ENCODE peak calls at places on chromosomes 5 and 9, in four cellular contexts. Y is A549, O is K562, N is HepG2. S is an unnamed sample.

GRCh38 chr5:76384705-76385104 is 18.4 kb upstream of the IQGAP2 start:
- DNase-seq in Y (no peak), O (no peak), N (no peak), S (no peak)

GRCh38 chr9:84218322-84218721 is 122.2 kb downstream of the SLC28A3 start:
- DNase-seq in Y (no peak), O (no peak), N (no peak), S (no peak)

GRCh38 chr5:60161340-60161934 is 267.9 kb upstream of the PDE4D start:
- DNase-seq in Y (peak), O (no peak), N (peak), S (no peak)

GRCh38 chr5:1830571-1831228 is 29.5 kb downstream of the NDUFS6 start:
- DNase-seq in Y (no peak), O (no peak), N (no peak), S (no peak)

GRCh38 chr9:78756813-78757510 is 460.0 kb downstream of the PSAT1 start:
- DNase-seq in Y (no peak), O (no peak), N (no peak), S (no peak)

GRCh38 chr9:32265037-32265436 is 119.4 kb upstream of the ACO1 start:
- DNase-seq in Y (no peak), O (no peak), N (no peak), S (no peak)

GRCh38 chr5:59133801-59134261 is 551.0 kb downstream of the RAB3C start:
- DNase-seq in Y (peak), O (no peak), N (no peak), S (no peak)

GRCh38 chr5:40401965-40402364 is 277.8 kb upstream of the PTGER4 start:
- DNase-seq in Y (peak), O (no peak), N (no peak), S (no peak)

GRCh38 chr5:84622485-84622884 is 237.8 kb upstream of the EDIL3 start:
- DNase-seq in Y (no peak), O (no peak), N (no peak), S (no peak)

GRCh38 chr5:178642351-178642909 is 15.6 kb upstream of the CLK4 start:
- DNase-seq in Y (no peak), O (no peak), N (no peak), S (no peak)

GRCh38 chr5:8944005-8944404 is 601.9 kb downstream of the SEMA5A start:
- DNase-seq in Y (no peak), O (no peak), N (no peak), S (no peak)

GRCh38 chr9:124220551-124221451 is 36.9 kb upstream of the NEK6 start:
- DNase-seq in Y (peak), O (no peak), N (peak), S (no peak)

GRCh38 chr5:14741721-14742426 is 77.4 kb downstream of the OTULIN start:
- DNase-seq in Y (no peak), O (no peak), N (no peak), S (no peak)

GRCh38 chr9:110088099-110088498 is 119.9 kb downstream of the C9orf152 start:
- DNase-seq in Y (peak), O (no peak), N (no peak), S (no peak)

GRCh38 chr9:116870566-116870965 is 183.5 kb downstream of the TRIM32 start:
- DNase-seq in Y (peak), O (no peak), N (peak), S (peak)

GRCh38 chr5:68343421-68343826 is 127.9 kb downstream of the PIK3R1 start:
- DNase-seq in Y (peak), O (peak), N (no peak), S (no peak)

GRCh38 chr9:134693011-134693410 is 51.4 kb downstream of the COL5A1 start:
- DNase-seq in Y (no peak), O (no peak), N (no peak), S (no peak)

GRCh38 chr5:174723315-174723978 is 935 bp upstream of the MSX2 start:
- DNase-seq in Y (no peak), O (no peak), N (no peak), S (no peak)

GRCh38 chr5:76503929-76504328 is 100.8 kb downstream of the IQGAP2 start:
- DNase-seq in Y (no peak), O (no peak), N (peak), S (no peak)

GRCh38 chr9:4821133-4821532 is 28.4 kb downstream of the RCL1 start:
- DNase-seq in Y (no peak), O (no peak), N (no peak), S (no peak)

GRCh38 chr9:109401169-109401989 is 80.5 kb upstream of the EPB41L4B start:
- DNase-seq in Y (peak), O (peak), N (peak), S (peak)

GRCh38 chr9:121883281-121884056 is 209.6 kb downstream of the TTLL11 start:
- DNase-seq in Y (no peak), O (no peak), N (no peak), S (no peak)

GRCh38 chr5:124645396-124645795 is 101.0 kb downstream of the ZNF608 start:
- DNase-seq in Y (no peak), O (no peak), N (no peak), S (no peak)

GRCh38 chr9:20066120-20066519 is 277.3 kb upstream of the SLC24A2 start:
- DNase-seq in Y (no peak), O (no peak), N (no peak), S (no peak)

GRCh38 chr5:140018517-140018916 is 24.6 kb downstream of the NRG2 start:
- DNase-seq in Y (no peak), O (no peak), N (no peak), S (no peak)

GRCh38 chr5:119055267-119055666 is 15.6 kb upstream of the DMXL1 start:
- DNase-seq in Y (peak), O (no peak), N (no peak), S (no peak)

GRCh38 chr9:130523921-130524320 is 55.5 kb upstream of the FUBP3 start:
- DNase-seq in Y (no peak), O (no peak), N (no peak), S (peak)

GRCh38 chr5:134551891-134552290 is 26.4 kb downstream of the JADE2 start:
- DNase-seq in Y (no peak), O (no peak), N (no peak), S (no peak)

GRCh38 chr5:80653497-80653896 is 955 bp upstream of the MSH3 start:
- DNase-seq in Y (no peak), O (peak), N (no peak), S (no peak)

DNA sequence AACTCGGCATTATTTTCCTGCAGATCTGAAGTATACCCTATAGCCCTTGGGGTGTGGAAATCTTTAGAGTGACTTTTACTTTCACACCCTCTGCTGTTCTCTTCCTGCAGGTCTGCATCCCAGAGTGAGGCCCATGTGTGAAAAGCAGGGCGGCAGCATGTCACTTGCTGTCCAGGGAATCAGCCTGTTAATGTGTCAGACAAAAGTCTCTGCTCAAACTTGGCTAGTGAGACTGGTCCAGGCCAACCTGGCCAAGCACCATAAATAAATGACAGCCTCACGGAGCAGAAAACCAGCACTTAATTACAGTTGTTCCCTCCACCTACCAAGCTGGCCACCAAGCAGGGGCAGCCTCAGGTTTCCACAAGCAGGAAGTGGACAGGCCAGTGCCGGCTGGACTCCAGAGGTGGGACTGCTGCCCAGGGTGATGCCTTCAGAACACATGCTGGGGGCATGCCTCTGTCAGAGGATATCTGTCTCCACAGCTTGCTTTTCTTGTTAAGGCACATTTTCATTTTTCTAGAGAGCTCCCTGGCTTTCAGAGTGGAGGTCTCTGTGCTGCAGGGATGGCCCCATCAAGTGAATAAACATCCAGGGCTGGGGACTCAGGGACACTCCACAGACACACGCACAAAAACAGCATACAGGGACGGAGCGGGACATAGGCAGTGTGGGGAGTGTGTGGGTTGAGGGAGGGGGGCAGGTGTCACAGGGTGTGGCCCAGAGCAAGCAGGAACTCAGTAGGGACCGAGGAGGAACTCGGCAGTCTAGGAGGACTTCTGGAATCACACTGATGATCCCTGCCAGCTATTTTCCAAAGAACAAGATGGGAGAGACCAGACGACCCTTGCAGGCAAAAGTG is 243.8 kb upstream of the IRX1 start:
- DNase-seq in Y (no peak), O (no peak), N (no peak), S (no peak)
- TF ChIP-seq USF2 in Y (no peak), O (no peak), N (no peak), S (no peak)

DNA sequence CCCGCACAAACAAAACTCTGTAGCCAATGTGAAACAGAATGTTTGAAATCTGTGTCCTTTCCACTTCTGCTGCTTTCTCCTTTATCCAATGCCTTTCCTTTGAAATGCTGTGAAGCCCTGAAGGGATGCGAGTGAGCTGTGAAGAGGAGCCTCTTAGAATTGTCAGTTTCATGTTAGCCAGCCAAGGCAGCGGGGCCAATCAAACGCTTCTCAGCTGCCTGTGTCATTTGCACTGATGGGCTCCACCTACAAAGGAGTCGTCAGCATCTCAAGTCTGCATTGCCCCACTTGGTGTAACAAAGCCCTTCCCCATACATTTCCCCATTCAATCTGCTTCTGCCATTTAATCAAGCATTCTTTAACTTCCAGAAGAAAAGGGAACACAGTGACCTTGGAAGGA is 154.9 kb downstream of the FSTL4 start:
- DNase-seq in Y (no peak), O (no peak), N (no peak), S (no peak)
- TF ChIP-seq JUN in Y (no peak), O (no peak), N (no peak), S (no peak)

GRCh38 chr5:154593091-154593490 is 115.1 kb upstream of the HAND1 start:
- DNase-seq in Y (no peak), O (no peak), N (no peak), S (no peak)
- TF ChIP-seq USF2 in Y (no peak), O (no peak), N (no peak), S (no peak)

GRCh38 chr5:154850255-154851062 is at the start of gene FAXDC2:
- DNase-seq in Y (no peak), O (peak), N (peak), S (peak)
- TF ChIP-seq JUN in Y (no peak), O (peak), N (no peak), S (no peak)

DNA sequence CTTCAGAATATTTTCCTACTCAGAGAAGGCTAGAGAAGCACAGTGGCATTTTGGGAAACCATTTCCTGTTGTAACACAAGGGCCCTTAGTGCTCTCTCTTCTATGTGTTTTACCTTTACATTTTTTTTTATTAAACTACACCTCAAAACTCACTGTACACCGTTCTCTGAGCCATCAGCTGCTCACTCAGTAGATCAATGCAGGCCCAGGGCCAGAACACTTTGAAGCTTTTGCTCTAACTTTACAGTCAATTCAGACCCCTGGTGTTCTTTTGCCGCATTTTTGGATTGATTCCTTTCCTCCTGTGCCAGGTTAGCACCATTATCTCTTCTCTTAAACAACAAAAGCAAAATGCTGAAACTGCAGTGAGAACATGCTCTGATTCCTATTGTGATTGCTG is 269.9 kb upstream of the RGMB start:
- DNase-seq in Y (no peak), O (no peak), N (no peak), S (no peak)
- TF ChIP-seq USF2 in Y (no peak), O (no peak), N (no peak), S (no peak)

DNA sequence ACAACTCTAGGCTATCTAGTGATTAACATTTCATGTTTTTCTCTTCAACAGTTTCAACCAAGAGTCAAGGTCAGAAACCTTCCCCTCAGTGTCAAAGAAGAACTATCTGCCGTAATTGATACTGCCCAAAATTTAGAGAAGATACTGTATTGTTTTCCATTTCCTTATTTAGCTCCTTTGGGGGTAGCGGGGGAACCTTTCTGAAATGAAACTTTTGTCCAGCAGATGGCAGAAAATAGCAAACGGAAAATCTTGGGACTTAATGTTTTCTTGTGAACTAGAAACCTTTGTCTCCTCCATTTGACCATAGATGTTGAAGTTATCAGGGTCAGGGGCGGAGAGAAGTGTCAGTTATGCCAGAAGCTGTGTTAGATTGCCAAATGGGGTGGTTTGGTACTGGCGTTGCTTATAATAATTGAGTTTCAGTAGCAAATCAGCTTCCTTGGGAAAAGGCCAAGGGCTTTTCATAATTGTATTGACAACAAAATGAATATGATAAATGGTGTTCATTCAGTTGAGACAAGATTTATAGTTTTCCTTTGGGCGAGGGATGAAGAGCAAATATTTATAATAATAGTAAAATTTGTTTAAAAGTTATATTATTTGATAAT is 101.7 kb upstream of the TLX3 start:
- DNase-seq in Y (peak), O (peak), N (peak), S (no peak)
- TF ChIP-seq JUN in Y (no peak), O (no peak), N (no peak), S (no peak)

GRCh38 chr9:18800579-18800978 is 232.4 kb downstream of the SAXO1 start:
- DNase-seq in Y (no peak), O (no peak), N (no peak), S (no peak)
- TF ChIP-seq USF2 in Y (no peak), O (no peak), N (no peak), S (no peak)

DNA sequence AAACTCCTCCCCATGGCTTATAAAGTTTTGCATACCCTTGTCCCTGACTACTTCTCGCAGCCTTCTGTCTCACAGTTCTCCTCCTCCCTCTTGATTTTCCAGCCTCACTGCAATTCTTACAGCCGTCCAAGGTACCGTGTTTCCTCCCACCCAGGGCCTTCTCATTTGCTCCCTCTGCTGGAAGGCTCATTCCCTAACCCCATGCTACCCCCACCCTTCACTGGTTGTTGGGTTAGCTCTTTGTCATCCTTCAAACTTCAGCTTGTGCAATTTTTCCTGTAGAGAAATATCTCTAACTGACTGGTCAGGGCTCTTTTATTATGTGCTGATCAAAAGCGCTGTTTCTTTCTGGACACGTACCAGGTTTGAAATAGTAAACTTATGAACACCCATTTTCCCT is 329.2 kb downstream of the EBF1 start:
- DNase-seq in Y (peak), O (peak), N (peak), S (peak)
- TF ChIP-seq JUN in Y (no peak), O (no peak), N (no peak), S (no peak)

S was measured in WTC11.